ENCODE peak calls at places on chromosome 11, in ten cellular contexts. R is fibroblast of lung; Q is colonic mucosa; D is H7; C is B cell; J is NCI-H2227 treated with DMSO at 0.1 percent for 48 hours; E is posterior vena cava; T is CD4-positive, CD25-positive, alpha-beta regulatory T cell; A is activated gamma-delta T cell treated with Interleukin-2 at 50 U/mL for 16 hours; V is iPS-NIHi11. N is an unnamed sample.

GRCh38 chr11:17171916-17172315 is 35.9 kb downstream of the PIK3C2A start:
- DNase-seq in D (no peak), E (no peak), R (no peak), Q (no peak), T (no peak), A (no peak), C (no peak), V (no peak), J (no peak), N (no peak)

GRCh38 chr11:133064152-133064877 is 468.0 kb downstream of the OPCML start:
- DNase-seq in C (no peak), J (peak; percentile 90), E (peak; percentile 91), V (peak; percentile 87), A (no peak), T (no peak), D (peak; percentile 94), Q (no peak), R (peak; percentile 74), N (no peak)

GRCh38 chr11:120842195-120842594 is 181.7 kb upstream of the TBCEL start:
- DNase-seq in V (no peak), J (no peak), R (no peak), T (no peak), D (no peak), Q (no peak), A (no peak), C (no peak), E (no peak), N (no peak)

GRCh38 chr11:112877561-112877960 is 83.7 kb upstream of the NCAM1 start:
- DNase-seq in V (peak; percentile 60), Q (no peak), A (no peak), J (no peak), C (no peak), E (no peak), D (peak; percentile 68), R (no peak), T (no peak), N (no peak)

GRCh38 chr11:34394771-34395300 is 37.0 kb upstream of the ABTB2 start:
- DNase-seq in E (no peak), R (no peak), V (no peak), D (no peak), C (no peak), Q (no peak), T (no peak), A (no peak), J (no peak), N (no peak)

GRCh38 chr11:61978703-61979661 is 11.5 kb upstream of the FTH1 start:
- DNase-seq in J (no peak), D (no peak), R (peak; percentile 68), A (no peak), V (no peak), C (no peak), Q (no peak), E (peak; percentile 77), T (no peak), N (no peak)

GRCh38 chr11:1513326-1514296 is 27.0 kb upstream of the MOB2 start:
- DNase-seq in A (no peak), T (no peak), Q (no peak), D (no peak), V (no peak), C (no peak), R (no peak), J (no peak), E (no peak), N (no peak)

GRCh38 chr11:108289699-108290098 is 66.8 kb downstream of the ATM start:
- DNase-seq in J (no peak), V (no peak), E (no peak), D (no peak), R (no peak), A (no peak), Q (no peak), T (no peak), C (peak; percentile 20), N (no peak)

GRCh38 chr11:110763249-110764011 is 51.2 kb upstream of the ARHGAP20 start:
- DNase-seq in V (no peak), E (no peak), Q (peak; percentile 68), R (peak; percentile 86), A (no peak), D (no peak), T (no peak), J (no peak), C (no peak), N (no peak)

GRCh38 chr11:129644326-129644725 is 171.3 kb upstream of the TMEM45B start:
- DNase-seq in Q (no peak), T (no peak), C (no peak), E (no peak), V (no peak), D (no peak), R (peak; percentile 65), A (no peak), J (no peak), N (no peak)

GRCh38 chr11:75536786-75537629 is 11.3 kb upstream of the GDPD5 start:
- DNase-seq in T (no peak), J (no peak), A (peak; percentile 49), D (no peak), C (peak; percentile 64), V (no peak), Q (no peak), E (no peak), R (no peak), N (peak; percentile 69)

GRCh38 chr11:76391811-76392475 is 10.8 kb downstream of the GVQW3 start:
- DNase-seq in V (no peak), Q (no peak), E (no peak), R (no peak), J (no peak), C (no peak), D (no peak), T (no peak), A (no peak), N (no peak)

GRCh38 chr11:19316434-19316833 is 75.7 kb upstream of the E2F8 start:
- DNase-seq in A (no peak), Q (no peak), V (no peak), C (no peak), R (peak; percentile 61), D (no peak), T (no peak), E (peak; percentile 85), J (no peak), N (no peak)

GRCh38 chr11:2472428-2473186 is 27.8 kb downstream of the KCNQ1 start:
- DNase-seq in T (no peak), D (peak; percentile 16), A (no peak), Q (no peak), R (no peak), J (no peak), V (no peak), E (peak; percentile 36), C (no peak), N (no peak)

GRCh38 chr11:68032997-68033707 is 2.7 kb downstream of the NDUFS8 start:
- DNase-seq in T (no peak), D (no peak), Q (no peak), V (no peak), E (no peak), C (no peak), R (no peak), J (no peak), A (no peak), N (no peak)

GRCh38 chr11:35590412-35590811 is 27.8 kb upstream of the FJX1 start:
- DNase-seq in Q (no peak), E (no peak), A (no peak), C (no peak), V (no peak), R (no peak), D (no peak), T (no peak), J (no peak), N (no peak)

GRCh38 chr11:131909426-131910200 is 539.2 kb downstream of the NTM start:
- DNase-seq in D (no peak), C (no peak), J (no peak), T (no peak), E (no peak), Q (no peak), V (no peak), A (no peak), R (no peak), N (no peak)

GRCh38 chr11:19512621-19513020 is 200.0 kb upstream of the NAV2 start:
- DNase-seq in V (no peak), R (no peak), T (no peak), A (no peak), C (no peak), D (no peak), E (no peak), Q (no peak), J (no peak), N (no peak)

GRCh38 chr11:34522188-34522587 is 8.6 kb upstream of the ELF5 start:
- DNase-seq in A (no peak), R (no peak), V (no peak), Q (no peak), J (no peak), E (no peak), T (no peak), C (no peak), D (no peak), N (no peak)

GRCh38 chr11:46508360-46508759 is 85.5 kb downstream of the AMBRA1 start:
- DNase-seq in J (no peak), E (no peak), R (no peak), T (no peak), Q (no peak), C (no peak), D (no peak), A (no peak), V (no peak), N (no peak)

GRCh38 chr11:85530596-85530995 is 96.5 kb downstream of the DLG2 start:
- DNase-seq in E (no peak), V (no peak), C (no peak), A (no peak), D (no peak), T (no peak), Q (no peak), R (no peak), J (no peak), N (no peak)

GRCh38 chr11:120547871-120548681 is 36.5 kb downstream of the GRIK4 start:
- DNase-seq in A (no peak), T (no peak), V (peak; percentile 64), E (peak; percentile 95), D (no peak), C (no peak), R (peak; percentile 98), J (peak; percentile 17), Q (peak; percentile 71), N (no peak)

GRCh38 chr11:32574446-32574845 is 9.2 kb upstream of the EIF3M start:
- DNase-seq in Q (no peak), R (no peak), A (no peak), J (no peak), C (no peak), V (no peak), D (no peak), E (no peak), T (no peak), N (no peak)

GRCh38 chr11:2311456-2312201 is 9.8 kb downstream of the TSPAN32 start:
- DNase-seq in V (no peak), J (peak; percentile 2), T (no peak), E (peak; percentile 78), R (no peak), C (no peak), A (no peak), Q (no peak), D (no peak), N (no peak)

GRCh38 chr11:19060629-19061028 is at the start of gene MRGPRX2:
- DNase-seq in T (no peak), C (no peak), D (no peak), J (no peak), Q (no peak), A (no peak), V (no peak), E (no peak), R (no peak), N (no peak)

GRCh38 chr11:56841210-56841810 is 92.8 kb upstream of the OR9G4 start:
- DNase-seq in Q (peak; percentile 69), V (peak; percentile 65), E (no peak), R (peak; percentile 62), A (no peak), J (peak; percentile 62), T (no peak), D (peak; percentile 37), C (peak; percentile 13), N (peak; percentile 12)

GRCh38 chr11:33534575-33534974 is 166.1 kb downstream of the C11orf91 start:
- DNase-seq in V (no peak), D (no peak), T (no peak), R (no peak), A (no peak), E (no peak), C (no peak), J (no peak), Q (no peak), N (no peak)

GRCh38 chr11:67504023-67504949 is 877 bp downstream of the PITPNM1 start:
- DNase-seq in R (peak; percentile 13), D (peak; percentile 94), E (peak; percentile 87), T (peak; percentile 52), A (peak; percentile 47), Q (no peak), J (no peak), C (peak; percentile 49), V (peak; percentile 77), N (no peak)